ENCODE peak calls at places on chromosomes 4 and X, in eight cellular contexts. X is left ventricle myocardium inferior, S is AG10803, Q is right atrium auricular region, U is thoracic aorta, E is kidney epithelial cell, O is testis, H is cardiac fibroblast. K is an unnamed sample.

GRCh38 chr4:136343340-136343739 is 1189.0 kb downstream of the PCDH18 start:
- DNase-seq in X (no peak), S (no peak), Q (no peak), U (no peak), E (no peak), O (no peak), H (no peak), K (no peak)

GRCh38 chr4:2085496-2085901 is 26.4 kb downstream of the NAT8L start:
- DNase-seq in X (no peak), S (no peak), Q (peak; percentile 23), U (no peak), E (no peak), O (peak; percentile 12), H (no peak), K (no peak)

GRCh38 chrX:82320554-82320953 is 1118.7 kb downstream of the SH3BGRL start:
- DNase-seq in X (no peak), S (no peak), Q (no peak), U (no peak), E (no peak), O (no peak), H (no peak), K (no peak)

GRCh38 chr4:115215935-115216334 is 102.5 kb upstream of the NDST4 start:
- DNase-seq in X (no peak), S (no peak), Q (no peak), U (no peak), E (no peak), O (no peak), H (no peak), K (no peak)

GRCh38 chrX:119468186-119468929 is at the start of gene SLC25A5:
- DNase-seq in X (peak; percentile 84), S (peak; percentile 76), Q (peak; percentile 78), U (peak; percentile 28), E (peak; percentile 31), O (peak; percentile 87), H (peak; percentile 88), K (peak; percentile 79)

GRCh38 chr4:38667005-38667771 is 3.2 kb downstream of the KLF3 start:
- DNase-seq in X (peak; percentile 58), S (peak; percentile 98), Q (peak; percentile 96), U (peak; percentile 74), E (peak; percentile 96), O (peak; percentile 93), H (peak; percentile 99), K (peak; percentile 100)

GRCh38 chrX:47217121-47217851 is 1.2 kb upstream of the CDK16 start:
- DNase-seq in X (peak; percentile 21), S (peak; percentile 62), Q (no peak), U (no peak), E (no peak), O (no peak), H (peak; percentile 68), K (peak; percentile 53)

GRCh38 chr4:170259631-170260153 is 169.9 kb upstream of the AADAT start:
- DNase-seq in X (peak; percentile 18), S (peak; percentile 74), Q (peak; percentile 59), U (peak; percentile 4), E (peak; percentile 70), O (peak; percentile 96), H (peak; percentile 65), K (peak; percentile 76)

GRCh38 chrX:50211510-50211909 is 6.9 kb downstream of the CCNB3 start:
- DNase-seq in X (no peak), S (peak; percentile 5), Q (no peak), U (no peak), E (no peak), O (no peak), H (peak; percentile 8), K (peak; percentile 31)

GRCh38 chr4:173231916-173232315 is 63.3 kb downstream of the GALNT7 start:
- DNase-seq in X (no peak), S (peak; percentile 6), Q (no peak), U (no peak), E (no peak), O (no peak), H (peak; percentile 57), K (peak; percentile 46)

GRCh38 chrX:84956304-84956703 is 47.4 kb upstream of the APOOL start:
- DNase-seq in X (no peak), S (peak; percentile 4), Q (no peak), U (no peak), E (no peak), O (no peak), H (no peak), K (no peak)

GRCh38 chr4:124863039-124863545 is 150.6 kb upstream of the ANKRD50 start:
- DNase-seq in X (no peak), S (no peak), Q (no peak), U (no peak), E (no peak), O (no peak), H (peak; percentile 14), K (peak; percentile 26)

GRCh38 chr4:122668241-122668640 is 47.4 kb upstream of the IL21 start:
- DNase-seq in X (no peak), S (peak; percentile 89), Q (no peak), U (no peak), E (no peak), O (no peak), H (peak; percentile 26), K (no peak)

GRCh38 chr4:139922625-139923024 is 231.4 kb downstream of the MAML3 start:
- DNase-seq in X (no peak), S (peak; percentile 83), Q (no peak), U (no peak), E (no peak), O (no peak), H (peak; percentile 82), K (peak; percentile 74)

DNA sequence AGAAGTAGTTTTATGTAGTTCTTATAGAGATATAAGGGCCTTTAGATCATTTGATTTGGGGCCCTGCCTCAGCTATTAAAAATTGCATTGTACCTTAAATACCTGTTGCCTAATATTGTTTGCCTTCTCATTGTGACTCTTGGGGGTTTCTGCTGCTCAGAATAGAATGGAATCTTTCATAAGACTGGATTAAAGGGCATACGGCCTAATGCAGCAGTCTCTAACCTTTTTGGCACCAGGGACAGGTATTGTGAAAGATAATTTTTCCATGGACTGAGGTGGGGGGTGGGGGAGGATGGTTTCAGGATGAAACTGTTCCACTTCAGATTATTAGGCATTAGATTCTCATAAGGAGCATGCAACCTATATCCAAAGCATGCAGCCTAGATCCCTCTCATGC is 46.2 kb downstream of the TMEM164 start:
- DNase-seq in X (no peak), S (no peak), Q (no peak), U (no peak), E (no peak), O (no peak), H (no peak), K (no peak)
- TF ChIP-seq CTCF in X (no peak), S (no peak), Q (no peak), U (no peak), E (no peak), O (no peak), H (no peak), K (no peak)

GRCh38 chrX:16462912-16463311 is 187.0 kb upstream of the S100G start:
- DNase-seq in X (no peak), S (peak; percentile 96), Q (no peak), U (peak; percentile 2), E (no peak), O (no peak), H (peak; percentile 58), K (peak; percentile 33)
- H3K4me3 ChIP-seq in X (no peak overlapping the region), S (peak overlapping the region; percentile 18), Q (no peak overlapping the region), U (peak overlapping the region; percentile 11), E (no peak overlapping the region), O (no peak overlapping the region), H (no peak overlapping the region), K (no peak overlapping the region)

DNA sequence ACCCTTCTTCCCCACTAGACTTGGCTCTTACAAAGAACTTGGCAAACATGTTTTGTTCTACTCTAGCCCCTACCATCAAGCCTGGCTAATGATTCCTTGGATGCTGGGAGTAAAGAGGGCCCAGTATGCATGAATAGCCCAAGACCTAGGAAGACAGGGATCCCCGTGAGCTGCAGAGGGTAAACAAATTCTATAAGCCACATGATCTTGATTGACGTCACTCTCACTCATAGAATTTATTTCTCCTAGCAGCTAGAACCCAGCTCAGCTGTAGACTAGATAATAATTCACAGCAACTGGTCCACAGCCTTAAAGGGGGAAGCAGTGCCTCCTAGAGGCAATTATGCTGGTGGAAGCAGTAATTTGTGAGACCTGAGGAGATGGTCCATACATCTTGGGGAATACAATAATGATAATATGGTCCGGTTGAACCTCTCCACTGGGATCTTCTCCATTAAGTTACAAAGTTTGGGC is 16.1 kb upstream of the USO1 start:
- DNase-seq in X (no peak), S (no peak), Q (no peak), U (no peak), E (no peak), O (no peak), H (no peak), K (no peak)
- TF ChIP-seq CTCF in X (peak; percentile 31), S (no peak), Q (no peak), U (no peak), E (peak; percentile 14), O (no peak), H (peak; percentile 18), K (peak; percentile 28)

GRCh38 chr4:5891563-5892320 is 1.1 kb downstream of the CRMP1 start:
- DNase-seq in X (no peak), S (no peak), Q (no peak), U (no peak), E (no peak), O (no peak), H (no peak), K (no peak)

GRCh38 chr4:5888706-5889696 is 3.9 kb downstream of the CRMP1 start:
- DNase-seq in X (no peak), S (no peak), Q (no peak), U (no peak), E (no peak), O (no peak), H (no peak), K (no peak)

GRCh38 chr4:5888222-5888701 is 4.6 kb downstream of the CRMP1 start:
- DNase-seq in X (no peak), S (no peak), Q (no peak), U (no peak), E (no peak), O (no peak), H (no peak), K (no peak)

GRCh38 chr4:5892321-5893012 is 419 bp downstream of the CRMP1 start:
- DNase-seq in X (no peak), S (no peak), Q (no peak), U (no peak), E (no peak), O (no peak), H (no peak), K (no peak)

DNA sequence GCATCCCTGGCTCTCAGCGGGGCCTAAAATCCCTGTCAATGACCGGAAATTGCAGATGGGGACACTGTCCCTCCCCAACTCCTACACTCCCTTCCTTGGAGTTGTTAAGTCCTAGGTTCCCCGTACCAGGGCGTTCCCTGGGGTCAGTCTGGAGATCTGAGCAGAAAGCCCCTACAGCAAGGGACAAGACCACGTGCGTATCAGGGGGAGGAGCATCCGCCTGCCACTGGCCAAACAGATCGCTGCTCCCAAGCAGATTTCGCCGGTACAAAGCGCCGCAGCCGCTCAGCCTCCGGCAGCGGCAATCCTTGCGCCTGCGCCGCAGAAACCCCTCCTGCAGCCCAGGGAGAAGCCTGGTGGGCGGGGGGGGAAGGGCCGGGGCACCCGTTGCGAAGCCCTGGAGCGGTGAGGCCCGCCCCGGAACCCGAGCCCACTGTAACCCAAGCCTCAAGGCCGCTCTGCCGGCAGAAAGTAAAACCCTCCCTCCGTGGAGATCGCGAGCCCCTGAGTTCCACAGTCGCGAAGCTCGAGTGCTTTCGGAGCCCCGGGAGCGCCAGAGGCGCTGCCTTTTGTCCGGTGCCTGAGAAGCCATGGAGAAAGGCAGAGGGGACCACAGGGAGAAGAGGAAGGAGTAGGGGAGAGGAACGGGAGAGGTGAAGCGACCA is 2.7 kb downstream of the CRMP1 start:
- DNase-seq in X (no peak), S (no peak), Q (no peak), U (no peak), E (no peak), O (peak; percentile 27), H (no peak), K (no peak)
- H3K4me3 ChIP-seq in X (peak overlapping the region; percentile 54), S (no peak overlapping the region), Q (no peak overlapping the region), U (peak overlapping the region; percentile 14), E (no peak overlapping the region), O (no peak overlapping the region), H (no peak overlapping the region), K (no peak overlapping the region)

K was measured in fibroblast of pulmonary artery.